ENCODE peak calls at places on chromosomes 3 and 15, in eight cellular contexts. I is uterus; W is fibroblast of gingiva; P is GM13976; H is stimulated activated CD4-positive, alpha-beta T cell treated with anti-CD3 and anti-CD28 coated beads, Interleukin-12 subunit alpha, Interleukin-12 subunit beta, amount 100 ng/mL, for 4 hours; L is ovary; O is T47D; N is lung microvascular endothelial cell. D is an unnamed sample.

GRCh38 chr3:39095146-39095677 is 12.2 kb downstream of the GORASP1 start:
- DNase-seq in W (no peak), P (no peak), N (no peak), O (no peak), L (no peak), I (peak), H (no peak), D (no peak)

GRCh38 chr15:69489101-69489571 is 36.5 kb downstream of the RPLP1 start:
- DNase-seq in P (no peak), H (no peak), O (no peak), I (no peak), W (peak), L (no peak), N (no peak), D (no peak)

GRCh38 chr15:90915808-90916440 is 12.8 kb downstream of the MAN2A2 start:
- DNase-seq in N (no peak), L (peak), O (no peak), H (no peak), W (no peak), P (no peak), I (no peak), D (no peak)

GRCh38 chr3:150528359-150528797 is 17.9 kb downstream of the SERP1 start:
- DNase-seq in O (peak), I (no peak), H (no peak), W (peak), P (peak), L (no peak), N (peak), D (no peak)

GRCh38 chr3:102059145-102059943 is 210.0 kb downstream of the NFKBIZ start:
- DNase-seq in P (peak), N (no peak), I (no peak), H (no peak), L (no peak), W (no peak), O (no peak), D (no peak)

GRCh38 chr15:58147151-58147550 is 9.0 kb downstream of the AQP9 start:
- DNase-seq in P (no peak), H (no peak), O (no peak), I (no peak), W (peak), N (no peak), L (no peak), D (no peak)

GRCh38 chr3:61154788-61155187 is 96.5 kb downstream of the FHIT start:
- DNase-seq in L (no peak), O (no peak), H (no peak), N (no peak), P (no peak), W (no peak), I (no peak), D (no peak)

GRCh38 chr3:35483131-35483530 is 156.2 kb upstream of the ARPP21 start:
- DNase-seq in P (no peak), N (no peak), O (no peak), W (no peak), L (no peak), H (no peak), I (no peak), D (no peak)

GRCh38 chr3:189652042-189652441 is 20.9 kb downstream of the TP63 start:
- DNase-seq in O (peak), P (no peak), L (no peak), W (no peak), N (peak), H (no peak), I (no peak), D (peak)